ENCODE peak calls at places on chromosome 1, in seven cellular contexts. U is activated CD4-positive, alpha-beta T cell treated with anti-CD3 and anti-CD28 coated beads, Interleukin-2, amount 50 U/mL, for 24 hours; H is tibial nerve; F is body of pancreas; D is epithelial cell of esophagus; X is mesothelial cell of epicardium; I is A172. Y is an unnamed sample.

GRCh38 chr1:91383461-91383860 is 21.2 kb downstream of the HFM1 start:
- DNase-seq in U (no peak), H (no peak), F (no peak), D (no peak), X (no peak), I (no peak), Y (no peak)

GRCh38 chr1:77375541-77375940 is 93.7 kb downstream of the AK5 start:
- DNase-seq in U (no peak), H (no peak), F (no peak), D (no peak), X (no peak), I (no peak), Y (no peak)

GRCh38 chr1:23868848-23869450 is 859 bp upstream of the FUCA1 start:
- DNase-seq in U (no peak), H (no peak), F (peak), D (no peak), X (no peak), I (no peak), Y (peak)

GRCh38 chr1:26500488-26501175 is 28.4 kb downstream of the HMGN2 start:
- DNase-seq in U (peak), H (peak), F (peak), D (peak), X (peak), I (peak), Y (peak)

GRCh38 chr1:165137551-165138316 is 218.8 kb downstream of the LMX1A start:
- DNase-seq in U (no peak), H (no peak), F (no peak), D (no peak), X (no peak), I (no peak), Y (no peak)

GRCh38 chr1:231393668-231394067 is 28.4 kb downstream of the EGLN1 start:
- DNase-seq in U (no peak), H (no peak), F (no peak), D (no peak), X (no peak), I (peak), Y (no peak)

GRCh38 chr1:219503549-219503948 is 109.4 kb downstream of the ZC3H11B start:
- DNase-seq in U (no peak), H (no peak), F (no peak), D (no peak), X (no peak), I (no peak), Y (no peak)

GRCh38 chr1:34162852-34163766 is 1.9 kb downstream of the CSMD2 start:
- DNase-seq in U (no peak), H (peak), F (peak), D (peak), X (peak), I (peak), Y (peak)

GRCh38 chr1:171816300-171816901 is 24.9 kb upstream of the DNM3 start:
- DNase-seq in U (no peak), H (no peak), F (no peak), D (no peak), X (no peak), I (no peak), Y (no peak)

GRCh38 chr1:194297100-194297499 is 1110.7 kb upstream of the B3GALT2 start:
- DNase-seq in U (no peak), H (no peak), F (no peak), D (no peak), X (no peak), I (no peak), Y (no peak)

GRCh38 chr1:228935855-228936727 is 200.8 kb downstream of the RHOU start:
- DNase-seq in U (no peak), H (peak), F (peak), D (no peak), X (no peak), I (no peak), Y (no peak)

GRCh38 chr1:168834225-168834872 is 105.3 kb upstream of the DPT start:
- DNase-seq in U (no peak), H (no peak), F (peak), D (peak), X (no peak), I (no peak), Y (no peak)

GRCh38 chr1:9589144-9589718 is 520 bp downstream of the TMEM201 start:
- DNase-seq in U (no peak), H (no peak), F (peak), D (peak), X (peak), I (no peak), Y (peak)

GRCh38 chr1:84724128-84724860 is 34.0 kb upstream of the SSX2IP start:
- DNase-seq in U (peak), H (no peak), F (no peak), D (no peak), X (no peak), I (no peak), Y (no peak)

GRCh38 chr1:158014702-158015320 is 21.4 kb downstream of the KIRREL1 start:
- DNase-seq in U (no peak), H (no peak), F (no peak), D (no peak), X (no peak), I (no peak), Y (no peak)

GRCh38 chr1:1775364-1776226 is 2.7 kb downstream of the NADK start:
- DNase-seq in U (no peak), H (no peak), F (no peak), D (peak), X (no peak), I (no peak), Y (no peak)

GRCh38 chr1:27522860-27523665 is 33.1 kb upstream of the WASF2 start:
- DNase-seq in U (no peak), H (no peak), F (peak), D (no peak), X (peak), I (no peak), Y (no peak)

GRCh38 chr1:21451981-21452411 is 12.1 kb downstream of the NBPF3 start:
- DNase-seq in U (no peak), H (no peak), F (no peak), D (no peak), X (no peak), I (peak), Y (no peak)

GRCh38 chr1:205991237-205991636 is 12.0 kb downstream of the RAB7B start:
- DNase-seq in U (no peak), H (no peak), F (no peak), D (no peak), X (no peak), I (no peak), Y (peak)

GRCh38 chr1:24871306-24871901 is 58.7 kb downstream of the RUNX3 start:
- DNase-seq in U (no peak), H (no peak), F (no peak), D (no peak), X (no peak), I (no peak), Y (no peak)

GRCh38 chr1:58986996-58987767 is 203.3 kb upstream of the JUN start:
- DNase-seq in U (no peak), H (no peak), F (no peak), D (no peak), X (no peak), I (no peak), Y (no peak)

GRCh38 chr1:218346391-218347204 is 1.5 kb downstream of the TGFB2 start:
- DNase-seq in U (no peak), H (peak), F (no peak), D (peak), X (no peak), I (peak), Y (peak)

GRCh38 chr1:117467336-117467735 is 100.1 kb downstream of the MAN1A2 start:
- DNase-seq in U (no peak), H (no peak), F (no peak), D (no peak), X (no peak), I (no peak), Y (no peak)

GRCh38 chr1:109327285-109327684 is 20.5 kb upstream of the MYBPHL start:
- DNase-seq in U (no peak), H (no peak), F (no peak), D (no peak), X (no peak), I (no peak), Y (peak)

GRCh38 chr1:20411196-20411980 is 74.6 kb downstream of the CAMK2N1 start:
- DNase-seq in U (peak), H (no peak), F (peak), D (peak), X (peak), I (peak), Y (peak)

GRCh38 chr1:28144203-28145135 is 32.0 kb downstream of the PTAFR start:
- DNase-seq in U (peak), H (no peak), F (no peak), D (peak), X (no peak), I (peak), Y (peak)

GRCh38 chr1:212915245-212916091 is 34.9 kb upstream of the VASH2 start:
- DNase-seq in U (no peak), H (no peak), F (peak), D (no peak), X (peak), I (no peak), Y (no peak)

GRCh38 chr1:41122148-41122547 is 100.6 kb upstream of the SLFNL1 start:
- DNase-seq in U (no peak), H (no peak), F (no peak), D (no peak), X (no peak), I (no peak), Y (no peak)

GRCh38 chr1:5933676-5934057 is 58.6 kb downstream of the NPHP4 start:
- DNase-seq in U (no peak), H (no peak), F (no peak), D (no peak), X (no peak), I (no peak), Y (no peak)

GRCh38 chr1:44276006-44276405 is 62.7 kb downstream of the DMAP1 start:
- DNase-seq in U (no peak), H (no peak), F (no peak), D (no peak), X (no peak), I (no peak), Y (peak)

GRCh38 chr1:111989531-111990025 is at the start of gene KCND3:
- DNase-seq in U (no peak), H (no peak), F (peak), D (peak), X (peak), I (no peak), Y (peak)

GRCh38 chr1:45566722-45567121 is 16.1 kb downstream of the AKR1A1 start:
- DNase-seq in U (no peak), H (peak), F (no peak), D (no peak), X (no peak), I (no peak), Y (no peak)

Y was measured in RPMI7951.